ENCODE peak calls at places on chromosomes 12 and 14, in nine cellular contexts. C, Q, J, I, M, N, B, G and O are unnamed samples.

GRCh38 chr14:50055461-50056228 is 60.7 kb downstream of the VCPKMT start:
- DNase-seq in J (no peak), C (no peak), M (no peak), G (no peak), I (no peak), N (no peak), Q (no peak), B (no peak), O (no peak)

GRCh38 chr12:46269429-46270241 is 792 bp upstream of the SLC38A1 start:
- DNase-seq in J (peak; percentile 73), C (peak; percentile 15), M (no peak), Q (peak; percentile 66), I (no peak), G (peak; percentile 76), B (peak; percentile 86), N (peak; percentile 64), O (no peak)

GRCh38 chr12:87518508-87518907 is 510.7 kb downstream of the C12orf50 start:
- DNase-seq in M (peak; percentile 16), N (no peak), C (no peak), G (no peak), B (no peak), Q (peak; percentile 60), I (no peak), J (no peak), O (no peak)

GRCh38 chr14:68653754-68654153 is 139.1 kb downstream of the ZFP36L1 start:
- DNase-seq in B (no peak), J (no peak), G (no peak), N (no peak), C (no peak), Q (no peak), M (no peak), I (no peak), O (no peak)

GRCh38 chr14:44846232-44846824 is 115.4 kb downstream of the KLHL28 start:
- DNase-seq in M (peak; percentile 40), B (peak; percentile 29), C (peak; percentile 26), J (peak; percentile 10), G (no peak), Q (peak; percentile 20), N (peak; percentile 30), I (peak; percentile 10), O (peak; percentile 25)

GRCh38 chr12:102596016-102596415 is 115.7 kb upstream of the IGF1 start:
- DNase-seq in N (no peak), B (no peak), G (no peak), M (no peak), J (no peak), C (no peak), Q (no peak), I (no peak), O (no peak)

GRCh38 chr14:98715054-98715453 is 556.9 kb downstream of the BCL11B start:
- DNase-seq in N (no peak), M (no peak), I (no peak), G (no peak), C (no peak), Q (no peak), B (no peak), J (no peak), O (no peak)

GRCh38 chr12:109587921-109588320 is 14.3 kb downstream of the MVK start:
- DNase-seq in C (no peak), G (no peak), N (no peak), B (no peak), Q (no peak), I (no peak), J (no peak), M (no peak), O (no peak)

GRCh38 chr12:68378859-68379628 is 46.9 kb upstream of the MDM1 start:
- DNase-seq in C (no peak), M (no peak), B (no peak), G (no peak), I (peak; percentile 11), Q (no peak), J (peak; percentile 32), N (no peak), O (no peak)

GRCh38 chr12:54583726-54584125 is 4.7 kb downstream of the PPP1R1A start:
- DNase-seq in J (no peak), M (no peak), B (no peak), I (no peak), C (no peak), G (no peak), N (no peak), Q (no peak), O (no peak)

GRCh38 chr12:30643366-30643765 is 52.3 kb downstream of the IPO8 start:
- DNase-seq in C (no peak), J (no peak), N (no peak), B (no peak), M (peak; percentile 18), Q (peak; percentile 6), G (no peak), I (no peak), O (no peak)

GRCh38 chr14:100221419-100222218 is 17.3 kb upstream of the YY1 start:
- DNase-seq in B (peak; percentile 70), J (peak; percentile 70), C (no peak), Q (peak; percentile 61), I (peak; percentile 60), G (peak; percentile 77), N (peak; percentile 78), M (peak; percentile 72), O (no peak)

GRCh38 chr12:34305176-34305575 is 282.9 kb downstream of the ALG10 start:
- DNase-seq in C (no peak), B (no peak), N (no peak), I (no peak), G (no peak), J (no peak), Q (no peak), M (no peak), O (no peak)

GRCh38 chr14:96688629-96689028 is 108.6 kb upstream of the VRK1 start:
- DNase-seq in M (no peak), Q (no peak), G (no peak), I (no peak), C (no peak), B (peak; percentile 11), J (peak; percentile 38), N (no peak), O (no peak)

GRCh38 chr14:103848720-103849077 is 1.3 kb upstream of the PPP1R13B start:
- DNase-seq in C (no peak), B (no peak), G (no peak), M (no peak), N (no peak), I (no peak), J (no peak), Q (no peak), O (no peak)

GRCh38 chr14:87615822-87616679 is 376.9 kb downstream of the GALC start:
- DNase-seq in J (peak; percentile 54), Q (peak; percentile 37), N (peak; percentile 20), M (peak; percentile 45), B (peak; percentile 58), G (no peak), I (peak; percentile 69), C (peak; percentile 79), O (peak; percentile 48)

GRCh38 chr14:72630374-72630773 is 263.5 kb downstream of the DPF3 start:
- DNase-seq in N (no peak), B (no peak), M (no peak), C (no peak), I (no peak), G (no peak), J (no peak), Q (no peak), O (no peak)

GRCh38 chr14:77557391-77557790 is 58.8 kb upstream of the ISM2 start:
- DNase-seq in G (no peak), N (no peak), Q (no peak), J (no peak), C (no peak), I (no peak), B (no peak), M (no peak), O (no peak)

GRCh38 chr14:67359319-67359774 is 257 bp downstream of the ATP6V1D start:
- DNase-seq in B (no peak), I (no peak), Q (no peak), C (peak; percentile 39), M (no peak), G (no peak), J (no peak), N (peak; percentile 55), O (no peak)

GRCh38 chr12:65878540-65878939 is 54.3 kb downstream of the HMGA2 start:
- DNase-seq in M (no peak), C (no peak), N (peak; percentile 21), I (peak; percentile 73), G (no peak), Q (no peak), J (no peak), B (no peak), O (no peak)

GRCh38 chr12:52147367-52147972 is 44.3 kb downstream of the KRT80 start:
- DNase-seq in N (peak; percentile 99), C (no peak), M (peak; percentile 99), Q (peak; percentile 99), J (no peak), G (peak; percentile 23), I (peak; percentile 76), B (no peak), O (no peak)

GRCh38 chr12:65728913-65729793 is 95.1 kb upstream of the HMGA2 start:
- DNase-seq in M (peak; percentile 41), Q (peak; percentile 32), I (peak; percentile 23), G (no peak), N (no peak), B (no peak), C (peak; percentile 40), J (no peak), O (peak; percentile 22)

GRCh38 chr14:64763801-64764511 is 59.7 kb downstream of the PLEKHG3 start:
- DNase-seq in C (no peak), J (peak; percentile 86), M (peak; percentile 41), Q (no peak), N (no peak), I (peak; percentile 59), B (peak; percentile 38), G (no peak), O (no peak)

GRCh38 chr12:105451211-105451610 is 120.7 kb downstream of the C12orf75 start:
- DNase-seq in M (peak; percentile 75), G (no peak), I (no peak), C (no peak), B (no peak), J (no peak), Q (no peak), N (no peak), O (no peak)

GRCh38 chr12:79618848-79619404 is 71.8 kb downstream of the PAWR start:
- DNase-seq in M (peak; percentile 49), N (peak; percentile 44), J (no peak), G (no peak), Q (peak; percentile 89), C (no peak), B (no peak), I (no peak), O (no peak)